ENCODE peak calls at places on chromosomes 11 and 22, in seven cellular contexts. L, T, X, B, E, Z and D are unnamed samples.

GRCh38 chr11:18726040-18726439 is at the start of gene IGSF22:
- DNase-seq in L (no peak), T (no peak), X (no peak), B (no peak), E (no peak), Z (no peak), D (no peak)

GRCh38 chr11:18491924-18492323 is 34.8 kb downstream of the TSG101 start:
- DNase-seq in L (peak; percentile 38), T (no peak), X (no peak), B (no peak), E (no peak), Z (no peak), D (peak; percentile 7)

GRCh38 chr22:19868773-19869471 is 14.2 kb upstream of the GNB1L start:
- DNase-seq in L (no peak), T (no peak), X (no peak), B (no peak), E (no peak), Z (no peak), D (no peak)

GRCh38 chr11:120123946-120124345 is 14.0 kb downstream of the TRIM29 start:
- DNase-seq in L (no peak), T (no peak), X (no peak), B (no peak), E (no peak), Z (no peak), D (no peak)

GRCh38 chr11:70567680-70568503 is 169.6 kb downstream of the CTTN start:
- DNase-seq in L (peak; percentile 10), T (no peak), X (no peak), B (no peak), E (no peak), Z (peak; percentile 48), D (peak; percentile 28)

GRCh38 chr11:13927496-13927895 is 35.0 kb upstream of the SPON1 start:
- DNase-seq in L (no peak), T (no peak), X (no peak), B (no peak), E (no peak), Z (no peak), D (no peak)

GRCh38 chr11:75267171-75267970 is 26.8 kb downstream of the TPBGL start:
- DNase-seq in L (no peak), T (no peak), X (no peak), B (peak; percentile 44), E (no peak), Z (no peak), D (no peak)

GRCh38 chr11:72240461-72241289 is 3.3 kb downstream of the PHOX2A start:
- DNase-seq in L (no peak), T (no peak), X (peak; percentile 33), B (no peak), E (no peak), Z (no peak), D (no peak)

GRCh38 chr11:1920909-1921575 is 1.5 kb downstream of the TNNT3 start:
- DNase-seq in L (no peak), T (no peak), X (no peak), B (no peak), E (no peak), Z (no peak), D (no peak)

GRCh38 chr11:2190670-2191471 is 19.3 kb upstream of the TH start:
- DNase-seq in L (no peak), T (no peak), X (no peak), B (no peak), E (no peak), Z (no peak), D (no peak)

GRCh38 chr11:16841481-16841880 is 103.0 kb downstream of the C11orf58 start:
- DNase-seq in L (no peak), T (no peak), X (no peak), B (no peak), E (no peak), Z (no peak), D (no peak)

GRCh38 chr11:109795234-109795633 is 298.0 kb upstream of the ZC3H12C start:
- DNase-seq in L (peak; percentile 59), T (no peak), X (no peak), B (no peak), E (no peak), Z (no peak), D (peak; percentile 83)

GRCh38 chr22:38742176-38742942 is 13.4 kb downstream of the SUN2 start:
- DNase-seq in L (no peak), T (no peak), X (no peak), B (no peak), E (no peak), Z (no peak), D (no peak)

GRCh38 chr11:92332986-92333385 is 108.4 kb downstream of the FAT3 start:
- DNase-seq in L (peak; percentile 81), T (no peak), X (no peak), B (no peak), E (no peak), Z (no peak), D (peak; percentile 41)

GRCh38 chr11:45736424-45736823 is 68.5 kb upstream of the SLC35C1 start:
- DNase-seq in L (peak; percentile 19), T (no peak), X (no peak), B (no peak), E (no peak), Z (peak; percentile 56), D (peak; percentile 64)

GRCh38 chr11:16280256-16280682 is 76.1 kb downstream of the SOX6 start:
- DNase-seq in L (no peak), T (no peak), X (peak; percentile 81), B (peak; percentile 43), E (no peak), Z (no peak), D (peak; percentile 0)